ENCODE peak calls at places on chromosome 21, in seven cellular contexts. One of them, this sample, is unnamed.

GRCh38 chr21:26529556-26529955 is 43.5 kb downstream of the CYYR1 start:
- DNase-seq in HFFc6: no peak
- DNase-seq in activated B cell treated with CpG ODN at 0.5 μM for 24 hours: no peak
- DNase-seq in AG04449: no peak
- DNase-seq in nephron progenitor cell: no peak
- DNase-seq in glutamatergic neuron: no peak
- DNase-seq in SK-N-SH: peak
- DNase-seq in this sample: no peak

GRCh38 chr21:40881767-40882166 is 34.8 kb upstream of the DSCAM start:
- DNase-seq in HFFc6: no peak
- DNase-seq in activated B cell treated with CpG ODN at 0.5 μM for 24 hours: no peak
- DNase-seq in AG04449: no peak
- DNase-seq in nephron progenitor cell: no peak
- DNase-seq in glutamatergic neuron: no peak
- DNase-seq in SK-N-SH: no peak
- DNase-seq in this sample: no peak

GRCh38 chr21:34915364-34915834 is 133.7 kb downstream of the RUNX1 start:
- DNase-seq in HFFc6: peak
- DNase-seq in activated B cell treated with CpG ODN at 0.5 μM for 24 hours: no peak
- DNase-seq in AG04449: peak
- DNase-seq in nephron progenitor cell: no peak
- DNase-seq in glutamatergic neuron: no peak
- DNase-seq in SK-N-SH: no peak
- DNase-seq in this sample: no peak

GRCh38 chr21:26686278-26686677 is 113.2 kb upstream of the CYYR1 start:
- DNase-seq in HFFc6: peak
- DNase-seq in activated B cell treated with CpG ODN at 0.5 μM for 24 hours: no peak
- DNase-seq in AG04449: no peak
- DNase-seq in nephron progenitor cell: no peak
- DNase-seq in glutamatergic neuron: no peak
- DNase-seq in SK-N-SH: peak
- DNase-seq in this sample: no peak

GRCh38 chr21:37186983-37187382 is 80.2 kb downstream of the VPS26C start:
- DNase-seq in HFFc6: no peak
- DNase-seq in activated B cell treated with CpG ODN at 0.5 μM for 24 hours: no peak
- DNase-seq in AG04449: no peak
- DNase-seq in nephron progenitor cell: no peak
- DNase-seq in glutamatergic neuron: no peak
- DNase-seq in SK-N-SH: no peak
- DNase-seq in this sample: no peak

GRCh38 chr21:35086357-35086756 is 37.3 kb upstream of the RUNX1 start:
- DNase-seq in HFFc6: peak
- DNase-seq in activated B cell treated with CpG ODN at 0.5 μM for 24 hours: no peak
- DNase-seq in AG04449: no peak
- DNase-seq in nephron progenitor cell: no peak
- DNase-seq in glutamatergic neuron: no peak
- DNase-seq in SK-N-SH: no peak
- DNase-seq in this sample: no peak

GRCh38 chr21:17514124-17514481 is 1.3 kb downstream of the CXADR start:
- DNase-seq in HFFc6: no peak
- DNase-seq in activated B cell treated with CpG ODN at 0.5 μM for 24 hours: no peak
- DNase-seq in AG04449: no peak
- DNase-seq in nephron progenitor cell: no peak
- DNase-seq in glutamatergic neuron: no peak
- DNase-seq in SK-N-SH: no peak
- DNase-seq in this sample: no peak

GRCh38 chr21:37520801-37521200 is 154.2 kb downstream of the DYRK1A start:
- DNase-seq in HFFc6: no peak
- DNase-seq in activated B cell treated with CpG ODN at 0.5 μM for 24 hours: no peak
- DNase-seq in AG04449: no peak
- DNase-seq in nephron progenitor cell: no peak
- DNase-seq in glutamatergic neuron: no peak
- DNase-seq in SK-N-SH: no peak
- DNase-seq in this sample: no peak

GRCh38 chr21:39137248-39138186 is 45.7 kb downstream of the PSMG1 start:
- DNase-seq in HFFc6: peak
- DNase-seq in activated B cell treated with CpG ODN at 0.5 μM for 24 hours: no peak
- DNase-seq in AG04449: no peak
- DNase-seq in nephron progenitor cell: peak
- DNase-seq in glutamatergic neuron: no peak
- DNase-seq in SK-N-SH: peak
- DNase-seq in this sample: no peak
- TF ChIP-seq CTCF in HFFc6: peak
- TF ChIP-seq CTCF in activated B cell treated with CpG ODN at 0.5 μM for 24 hours: no peak
- TF ChIP-seq CTCF in AG04449: peak
- TF ChIP-seq CTCF in nephron progenitor cell: no peak
- TF ChIP-seq CTCF in glutamatergic neuron: no peak
- TF ChIP-seq CTCF in SK-N-SH: no peak
- TF ChIP-seq CTCF in this sample: no peak

GRCh38 chr21:18722193-18722592 is 318.6 kb upstream of the TMPRSS15 start:
- DNase-seq in HFFc6: no peak
- DNase-seq in activated B cell treated with CpG ODN at 0.5 μM for 24 hours: no peak
- DNase-seq in AG04449: no peak
- DNase-seq in nephron progenitor cell: no peak
- DNase-seq in glutamatergic neuron: no peak
- DNase-seq in SK-N-SH: no peak
- DNase-seq in this sample: no peak

GRCh38 chr21:18725653-18726052 is 322.1 kb upstream of the TMPRSS15 start:
- DNase-seq in HFFc6: no peak
- DNase-seq in activated B cell treated with CpG ODN at 0.5 μM for 24 hours: no peak
- DNase-seq in AG04449: no peak
- DNase-seq in nephron progenitor cell: no peak
- DNase-seq in glutamatergic neuron: peak
- DNase-seq in SK-N-SH: no peak
- DNase-seq in this sample: no peak
- TF ChIP-seq CTCF in HFFc6: no peak
- TF ChIP-seq CTCF in activated B cell treated with CpG ODN at 0.5 μM for 24 hours: no peak
- TF ChIP-seq CTCF in AG04449: no peak
- TF ChIP-seq CTCF in nephron progenitor cell: no peak
- TF ChIP-seq CTCF in glutamatergic neuron: peak
- TF ChIP-seq CTCF in SK-N-SH: no peak
- TF ChIP-seq CTCF in this sample: no peak

GRCh38 chr21:29164330-29164942 is 34.0 kb downstream of the MAP3K7CL start:
- DNase-seq in HFFc6: peak
- DNase-seq in activated B cell treated with CpG ODN at 0.5 μM for 24 hours: no peak
- DNase-seq in AG04449: no peak
- DNase-seq in nephron progenitor cell: no peak
- DNase-seq in glutamatergic neuron: no peak
- DNase-seq in SK-N-SH: peak
- DNase-seq in this sample: no peak
- TF ChIP-seq CTCF in HFFc6: peak
- TF ChIP-seq CTCF in activated B cell treated with CpG ODN at 0.5 μM for 24 hours: no peak
- TF ChIP-seq CTCF in AG04449: peak
- TF ChIP-seq CTCF in nephron progenitor cell: peak
- TF ChIP-seq CTCF in glutamatergic neuron: no peak
- TF ChIP-seq CTCF in SK-N-SH: peak
- TF ChIP-seq CTCF in this sample: no peak

GRCh38 chr21:23455676-23456075 is 2151.6 kb downstream of the MRPL39 start:
- DNase-seq in HFFc6: no peak
- DNase-seq in activated B cell treated with CpG ODN at 0.5 μM for 24 hours: no peak
- DNase-seq in AG04449: no peak
- DNase-seq in nephron progenitor cell: no peak
- DNase-seq in glutamatergic neuron: no peak
- DNase-seq in SK-N-SH: no peak
- DNase-seq in this sample: no peak

GRCh38 chr21:23452384-23453083 is 2154.7 kb downstream of the MRPL39 start:
- DNase-seq in HFFc6: no peak
- DNase-seq in activated B cell treated with CpG ODN at 0.5 μM for 24 hours: no peak
- DNase-seq in AG04449: no peak
- DNase-seq in nephron progenitor cell: peak
- DNase-seq in glutamatergic neuron: peak
- DNase-seq in SK-N-SH: no peak
- DNase-seq in this sample: no peak
- TF ChIP-seq CTCF in HFFc6: no peak
- TF ChIP-seq CTCF in activated B cell treated with CpG ODN at 0.5 μM for 24 hours: no peak
- TF ChIP-seq CTCF in AG04449: no peak
- TF ChIP-seq CTCF in nephron progenitor cell: peak
- TF ChIP-seq CTCF in glutamatergic neuron: peak
- TF ChIP-seq CTCF in SK-N-SH: no peak
- TF ChIP-seq CTCF in this sample: no peak

GRCh38 chr21:27759091-27759659 is 792.3 kb upstream of the ADAMTS5 start:
- DNase-seq in HFFc6: no peak
- DNase-seq in activated B cell treated with CpG ODN at 0.5 μM for 24 hours: no peak
- DNase-seq in AG04449: no peak
- DNase-seq in nephron progenitor cell: peak
- DNase-seq in glutamatergic neuron: peak
- DNase-seq in SK-N-SH: no peak
- DNase-seq in this sample: no peak
- TF ChIP-seq CTCF in HFFc6: peak
- TF ChIP-seq CTCF in activated B cell treated with CpG ODN at 0.5 μM for 24 hours: no peak
- TF ChIP-seq CTCF in AG04449: peak
- TF ChIP-seq CTCF in nephron progenitor cell: no peak
- TF ChIP-seq CTCF in glutamatergic neuron: no peak
- TF ChIP-seq CTCF in SK-N-SH: peak
- TF ChIP-seq CTCF in this sample: no peak

GRCh38 chr21:16069713-16070112 is 339.9 kb downstream of the USP25 start:
- DNase-seq in HFFc6: no peak
- DNase-seq in activated B cell treated with CpG ODN at 0.5 μM for 24 hours: no peak
- DNase-seq in AG04449: no peak
- DNase-seq in nephron progenitor cell: no peak
- DNase-seq in glutamatergic neuron: no peak
- DNase-seq in SK-N-SH: no peak
- DNase-seq in this sample: no peak

GRCh38 chr21:16071761-16072160 is 342.0 kb downstream of the USP25 start:
- DNase-seq in HFFc6: no peak
- DNase-seq in activated B cell treated with CpG ODN at 0.5 μM for 24 hours: no peak
- DNase-seq in AG04449: no peak
- DNase-seq in nephron progenitor cell: no peak
- DNase-seq in glutamatergic neuron: no peak
- DNase-seq in SK-N-SH: no peak
- DNase-seq in this sample: no peak

GRCh38 chr21:16071082-16071481 is 341.3 kb downstream of the USP25 start:
- DNase-seq in HFFc6: peak
- DNase-seq in activated B cell treated with CpG ODN at 0.5 μM for 24 hours: no peak
- DNase-seq in AG04449: no peak
- DNase-seq in nephron progenitor cell: no peak
- DNase-seq in glutamatergic neuron: no peak
- DNase-seq in SK-N-SH: peak
- DNase-seq in this sample: no peak

GRCh38 chr21:16072176-16072575 is 342.4 kb downstream of the USP25 start:
- DNase-seq in HFFc6: no peak
- DNase-seq in activated B cell treated with CpG ODN at 0.5 μM for 24 hours: no peak
- DNase-seq in AG04449: no peak
- DNase-seq in nephron progenitor cell: no peak
- DNase-seq in glutamatergic neuron: no peak
- DNase-seq in SK-N-SH: no peak
- DNase-seq in this sample: no peak

GRCh38 chr21:16070207-16070651 is 340.4 kb downstream of the USP25 start:
- DNase-seq in HFFc6: peak
- DNase-seq in activated B cell treated with CpG ODN at 0.5 μM for 24 hours: no peak
- DNase-seq in AG04449: no peak
- DNase-seq in nephron progenitor cell: no peak
- DNase-seq in glutamatergic neuron: no peak
- DNase-seq in SK-N-SH: peak
- DNase-seq in this sample: no peak
- TF ChIP-seq CTCF in HFFc6: peak
- TF ChIP-seq CTCF in activated B cell treated with CpG ODN at 0.5 μM for 24 hours: no peak
- TF ChIP-seq CTCF in AG04449: peak
- TF ChIP-seq CTCF in nephron progenitor cell: no peak
- TF ChIP-seq CTCF in glutamatergic neuron: no peak
- TF ChIP-seq CTCF in SK-N-SH: peak
- TF ChIP-seq CTCF in this sample: no peak

GRCh38 chr21:42539931-42540343 is 26.3 kb downstream of the SLC37A1 start:
- DNase-seq in HFFc6: no peak
- DNase-seq in activated B cell treated with CpG ODN at 0.5 μM for 24 hours: no peak
- DNase-seq in AG04449: no peak
- DNase-seq in nephron progenitor cell: peak
- DNase-seq in glutamatergic neuron: peak
- DNase-seq in SK-N-SH: no peak
- DNase-seq in this sample: no peak
- TF ChIP-seq CTCF in HFFc6: peak
- TF ChIP-seq CTCF in activated B cell treated with CpG ODN at 0.5 μM for 24 hours: no peak
- TF ChIP-seq CTCF in AG04449: no peak
- TF ChIP-seq CTCF in nephron progenitor cell: peak
- TF ChIP-seq CTCF in glutamatergic neuron: no peak
- TF ChIP-seq CTCF in SK-N-SH: peak
- TF ChIP-seq CTCF in this sample: no peak

GRCh38 chr21:44923481-44924084 is 2.9 kb upstream of the ITGB2 start:
- DNase-seq in HFFc6: no peak
- DNase-seq in activated B cell treated with CpG ODN at 0.5 μM for 24 hours: no peak
- DNase-seq in AG04449: no peak
- DNase-seq in nephron progenitor cell: no peak
- DNase-seq in glutamatergic neuron: no peak
- DNase-seq in SK-N-SH: no peak
- DNase-seq in this sample: no peak

GRCh38 chr21:44924611-44925010 is 3.9 kb upstream of the ITGB2 start:
- DNase-seq in HFFc6: no peak
- DNase-seq in activated B cell treated with CpG ODN at 0.5 μM for 24 hours: no peak
- DNase-seq in AG04449: no peak
- DNase-seq in nephron progenitor cell: no peak
- DNase-seq in glutamatergic neuron: no peak
- DNase-seq in SK-N-SH: no peak
- DNase-seq in this sample: no peak

GRCh38 chr21:44926364-44927101 is 5.8 kb upstream of the ITGB2 start:
- DNase-seq in HFFc6: peak
- DNase-seq in activated B cell treated with CpG ODN at 0.5 μM for 24 hours: no peak
- DNase-seq in AG04449: no peak
- DNase-seq in nephron progenitor cell: no peak
- DNase-seq in glutamatergic neuron: no peak
- DNase-seq in SK-N-SH: no peak
- DNase-seq in this sample: no peak

GRCh38 chr21:44927259-44927586 is 6.5 kb upstream of the ITGB2 start:
- DNase-seq in HFFc6: no peak
- DNase-seq in activated B cell treated with CpG ODN at 0.5 μM for 24 hours: no peak
- DNase-seq in AG04449: no peak
- DNase-seq in nephron progenitor cell: no peak
- DNase-seq in glutamatergic neuron: no peak
- DNase-seq in SK-N-SH: no peak
- DNase-seq in this sample: no peak

GRCh38 chr21:44925027-44925755 is 4.5 kb upstream of the ITGB2 start:
- DNase-seq in HFFc6: no peak
- DNase-seq in activated B cell treated with CpG ODN at 0.5 μM for 24 hours: no peak
- DNase-seq in AG04449: no peak
- DNase-seq in nephron progenitor cell: no peak
- DNase-seq in glutamatergic neuron: no peak
- DNase-seq in SK-N-SH: no peak
- DNase-seq in this sample: no peak
- TF ChIP-seq CTCF in HFFc6: no peak
- TF ChIP-seq CTCF in activated B cell treated with CpG ODN at 0.5 μM for 24 hours: no peak
- TF ChIP-seq CTCF in AG04449: no peak
- TF ChIP-seq CTCF in nephron progenitor cell: no peak
- TF ChIP-seq CTCF in glutamatergic neuron: no peak
- TF ChIP-seq CTCF in SK-N-SH: no peak
- TF ChIP-seq CTCF in this sample: no peak